ENCODE peak calls at places on chromosomes 4 and X, in seven cellular contexts. Z is HCT116, V is suprapubic skin, O is heart left ventricle, I is body of pancreas, D is stomach, A is ovary. M is an unnamed sample.
A peak's percentile ranks its signal among the peaks of the same experiment; 100 is the strongest.

GRCh38 chrX:1167466-1167865 is 45.0 kb downstream of the CRLF2 start:
- DNase-seq in Z (no peak), V (no peak), O (no peak), I (no peak), D (no peak), A (no peak), M (no peak)

GRCh38 chr4:186819357-186820086 is 95.9 kb upstream of the FAT1 start:
- DNase-seq in Z (no peak), V (no peak), O (no peak), I (no peak), D (no peak), A (no peak), M (no peak)

GRCh38 chr4:172142331-172142738 is 329.1 kb downstream of the GALNTL6 start:
- DNase-seq in Z (no peak), V (no peak), O (no peak), I (no peak), D (no peak), A (no peak), M (no peak)

GRCh38 chrX:154761977-154762528 is 611 bp upstream of the DKC1 start:
- DNase-seq in Z (no peak), V (no peak), O (no peak), I (peak; percentile 18), D (no peak), A (peak; percentile 26), M (no peak)

GRCh38 chr4:128718793-128719192 is 90.7 kb upstream of the JADE1 start:
- DNase-seq in Z (no peak), V (no peak), O (no peak), I (no peak), D (no peak), A (no peak), M (no peak)

GRCh38 chr4:182144621-182145359 is 98.4 kb upstream of the TENM3 start:
- DNase-seq in Z (no peak), V (no peak), O (no peak), I (no peak), D (no peak), A (no peak), M (no peak)

GRCh38 chrX:48474127-48474526 is 1.9 kb upstream of the FTSJ1 start:
- DNase-seq in Z (no peak), V (no peak), O (no peak), I (no peak), D (no peak), A (no peak), M (no peak)

GRCh38 chr4:1048781-1049590 is 37.6 kb downstream of the FGFRL1 start:
- DNase-seq in Z (no peak), V (peak; percentile 45), O (no peak), I (no peak), D (no peak), A (peak; percentile 12), M (no peak)

GRCh38 chr4:10333942-10334341 is 123.3 kb downstream of the ZNF518B start:
- DNase-seq in Z (no peak), V (no peak), O (no peak), I (no peak), D (no peak), A (no peak), M (no peak)

GRCh38 chr4:95107635-95108034 is 349.9 kb downstream of the BMPR1B start:
- DNase-seq in Z (peak; percentile 71), V (no peak), O (no peak), I (peak; percentile 63), D (peak; percentile 70), A (no peak), M (no peak)

GRCh38 chr4:126564283-126564854 is 1068.4 kb upstream of the INTU start:
- DNase-seq in Z (no peak), V (no peak), O (no peak), I (no peak), D (no peak), A (no peak), M (no peak)

GRCh38 chrX:66015152-66015827 is 24.6 kb downstream of the VSIG4 start:
- DNase-seq in Z (no peak), V (no peak), O (no peak), I (no peak), D (no peak), A (no peak), M (peak; percentile 22)
- TF ChIP-seq POLR2A in Z (no peak), V (peak; percentile 28), O (no peak), I (no peak), D (no peak), A (no peak), M (no peak)

GRCh38 chrX:115592997-115593734 is 32.2 kb downstream of the PLS3 start:
- DNase-seq in Z (no peak), V (no peak), O (no peak), I (no peak), D (no peak), A (no peak), M (no peak)

GRCh38 chrX:115591856-115592842 is 31.2 kb downstream of the PLS3 start:
- DNase-seq in Z (no peak), V (no peak), O (no peak), I (no peak), D (no peak), A (no peak), M (no peak)

GRCh38 chrX:115598556-115598955 is 37.6 kb downstream of the PLS3 start:
- DNase-seq in Z (no peak), V (no peak), O (no peak), I (no peak), D (no peak), A (no peak), M (no peak)

GRCh38 chrX:115591420-115591819 is 30.4 kb downstream of the PLS3 start:
- DNase-seq in Z (no peak), V (no peak), O (no peak), I (no peak), D (no peak), A (no peak), M (no peak)

GRCh38 chrX:115595049-115595448 is 34.1 kb downstream of the PLS3 start:
- DNase-seq in Z (no peak), V (no peak), O (no peak), I (no peak), D (no peak), A (no peak), M (no peak)
- H3K4me3 ChIP-seq in Z (no peak overlapping the region), V (peak overlapping the region; percentile 38), O (peak overlapping the region; percentile 49), I (no peak overlapping the region), D (no peak overlapping the region), A (peak overlapping the region; percentile 8), M (no peak overlapping the region)

DNA sequence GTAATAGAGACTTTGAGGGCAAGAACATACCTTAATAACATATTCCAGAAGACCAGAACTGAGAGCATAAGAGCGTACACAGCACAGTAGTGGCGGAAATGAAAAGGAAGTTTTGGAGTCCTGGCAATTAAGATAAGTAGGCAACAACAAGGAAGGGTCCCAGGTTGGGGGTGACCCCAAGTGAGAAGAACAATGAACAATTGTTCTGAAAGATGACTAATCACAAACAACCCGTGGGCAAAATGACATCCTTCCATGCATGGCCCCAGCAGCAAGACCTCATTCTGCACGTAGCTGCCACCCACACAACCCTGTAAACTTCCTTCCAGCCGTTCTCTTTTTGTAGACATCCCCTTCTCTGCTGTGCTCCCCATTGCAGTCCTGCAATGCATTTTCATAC is 384.4 kb upstream of the PABPC4L start:
- DNase-seq in Z (no peak), V (no peak), O (no peak), I (no peak), D (no peak), A (no peak), M (no peak)
- TF ChIP-seq POLR2A in Z (no peak), V (no peak), O (no peak), I (no peak), D (no peak), A (no peak), M (no peak)

GRCh38 chrX:2696698-2697215 is 5.7 kb downstream of the CD99 start:
- DNase-seq in Z (no peak), V (no peak), O (no peak), I (no peak), D (no peak), A (no peak), M (no peak)

GRCh38 chrX:2699959-2700358 is 8.9 kb downstream of the CD99 start:
- DNase-seq in Z (no peak), V (no peak), O (no peak), I (no peak), D (no peak), A (no peak), M (peak; percentile 70)

GRCh38 chrX:2697306-2697705 is 6.2 kb downstream of the CD99 start:
- DNase-seq in Z (no peak), V (no peak), O (no peak), I (no peak), D (no peak), A (no peak), M (no peak)

GRCh38 chrX:2698604-2699003 is 7.5 kb downstream of the CD99 start:
- DNase-seq in Z (no peak), V (no peak), O (no peak), I (no peak), D (no peak), A (no peak), M (peak; percentile 31)

GRCh38 chrX:2697741-2698294 is 6.7 kb downstream of the CD99 start:
- DNase-seq in Z (no peak), V (no peak), O (no peak), I (no peak), D (no peak), A (no peak), M (peak; percentile 76)
- H3K4me3 ChIP-seq in Z (no peak overlapping the region), V (peak overlapping the region; percentile 15), O (peak overlapping the region; percentile 10), I (no peak overlapping the region), D (peak overlapping the region; percentile 21), A (no peak overlapping the region), M (no peak overlapping the region)

GRCh38 chrX:130902446-130902782 is 595 bp downstream of the ENOX2 start:
- DNase-seq in Z (no peak), V (no peak), O (no peak), I (no peak), D (no peak), A (no peak), M (no peak)

GRCh38 chrX:130906776-130907175 is 3.8 kb upstream of the ENOX2 start:
- DNase-seq in Z (no peak), V (no peak), O (no peak), I (no peak), D (no peak), A (no peak), M (no peak)

GRCh38 chrX:130902783-130903613 is at the start of gene ENOX2:
- DNase-seq in Z (peak; percentile 91), V (peak; percentile 94), O (peak; percentile 93), I (peak; percentile 88), D (peak; percentile 90), A (peak; percentile 91), M (peak; percentile 97)
- TF ChIP-seq POLR2A in Z (peak; percentile 58), V (peak; percentile 39), O (peak; percentile 52), I (peak; percentile 87), D (no peak), A (peak; percentile 64), M (no peak)

DNA sequence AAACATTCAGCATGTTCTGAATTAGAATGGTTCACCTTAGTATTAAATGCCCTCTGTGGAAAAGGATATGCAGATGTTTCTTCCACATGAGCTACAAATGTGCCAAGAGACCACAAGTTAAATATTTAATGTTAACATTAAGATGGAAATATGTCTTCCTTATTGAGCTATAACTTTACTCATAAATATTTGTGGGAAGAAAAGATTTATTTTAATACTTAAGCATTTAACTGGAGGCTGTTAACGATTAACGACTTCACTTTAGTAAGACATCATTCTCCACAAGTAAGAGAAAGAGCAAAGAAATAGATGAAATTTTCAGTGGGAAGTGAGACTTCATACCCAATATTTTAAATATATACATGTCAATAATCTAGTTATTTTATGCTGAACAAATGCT is 1046.0 kb upstream of the GRID2 start:
- DNase-seq in Z (no peak), V (no peak), O (no peak), I (no peak), D (no peak), A (no peak), M (no peak)
- H3K4me3 ChIP-seq in Z (no peak overlapping the region), V (no peak overlapping the region), O (no peak overlapping the region), I (no peak overlapping the region), D (no peak overlapping the region), A (no peak overlapping the region), M (no peak overlapping the region)

M was measured in lower leg skin.